ENCODE peak calls at places on chromosomes 12 and 14, in nine cellular contexts. V, E, I, D, O, J, W, A and N are unnamed samples.

GRCh38 chr12:48351022-48351708 is 446 bp upstream of the ZNF641 start:
- DNase-seq in A (peak), J (peak), E (no peak), D (peak), I (no peak), O (no peak), W (no peak), V (peak), N (peak)

GRCh38 chr12:54415223-54415929 is 3.7 kb downstream of the ITGA5 start:
- DNase-seq in A (no peak), E (no peak), J (no peak), I (no peak), O (no peak), D (no peak), V (no peak), W (no peak), N (no peak)

GRCh38 chr12:111330800-111331752 is 37.8 kb downstream of the PHETA1 start:
- DNase-seq in A (peak), O (no peak), E (no peak), I (no peak), J (peak), D (peak), V (no peak), W (no peak), N (no peak)

GRCh38 chr14:56657604-56658003 is 78.0 kb downstream of the TMEM260 start:
- DNase-seq in A (no peak), I (no peak), O (no peak), V (no peak), J (no peak), W (no peak), D (no peak), E (no peak), N (no peak)

GRCh38 chr12:54977155-54977554 is 7.4 kb downstream of the TESPA1 start:
- DNase-seq in I (no peak), D (peak), J (peak), O (no peak), V (no peak), E (no peak), W (no peak), A (peak), N (no peak)

GRCh38 chr12:42356344-42356743 is 30.4 kb downstream of the PPHLN1 start:
- DNase-seq in W (no peak), I (no peak), V (no peak), D (no peak), J (no peak), O (no peak), E (no peak), A (no peak), N (no peak)

GRCh38 chr14:58060898-58061297 is 91.1 kb downstream of the ARMH4 start:
- DNase-seq in J (no peak), I (no peak), O (no peak), E (no peak), W (no peak), A (no peak), V (no peak), D (no peak), N (no peak)

GRCh38 chr12:127720334-127720733 is 546.6 kb upstream of the TMEM132C start:
- DNase-seq in W (no peak), O (no peak), J (no peak), D (no peak), V (peak), E (no peak), I (no peak), A (no peak), N (no peak)

GRCh38 chr12:90572778-90573177 is 382.2 kb downstream of the CCER1 start:
- DNase-seq in J (no peak), D (no peak), V (no peak), W (no peak), O (no peak), I (no peak), A (no peak), E (no peak), N (no peak)

GRCh38 chr12:75289678-75290200 is 40.4 kb downstream of the CAPS2 start:
- DNase-seq in O (no peak), E (no peak), W (no peak), I (no peak), A (peak), J (peak), V (no peak), D (peak), N (no peak)
- TF ChIP-seq CTCF in O (no peak), E (no peak), W (no peak), I (peak), A (no peak), J (peak), V (peak), D (peak), N (no peak)

DNA sequence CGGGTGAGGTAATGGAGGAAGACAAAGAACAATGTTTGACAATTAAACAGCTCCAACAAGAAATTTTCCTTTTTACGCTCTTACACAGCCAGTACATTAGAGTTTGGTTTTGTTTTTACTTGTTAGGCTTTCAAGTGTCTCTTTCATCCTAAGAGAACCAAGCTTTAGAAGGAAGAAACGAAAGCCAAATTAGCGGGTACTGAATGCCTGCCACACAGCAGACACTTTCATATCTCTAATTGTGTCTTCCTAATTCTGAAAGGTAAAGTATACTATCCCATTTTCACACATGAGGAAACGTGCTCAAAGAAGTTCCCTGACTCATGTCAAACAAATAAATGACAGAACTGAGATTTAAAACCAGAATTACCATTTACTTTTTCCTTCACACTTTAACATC is 65.0 kb downstream of the CDK17 start:
- DNase-seq in V (no peak), A (no peak), J (no peak), D (no peak), W (no peak), E (no peak), O (no peak), I (no peak), N (no peak)
- TF ChIP-seq CTCF in V (no peak), A (no peak), J (no peak), D (no peak), W (no peak), E (no peak), O (no peak), I (no peak), N (no peak)

GRCh38 chr12:97359291-97359690 is 103.3 kb upstream of the RMST start:
- DNase-seq in I (no peak), W (no peak), E (no peak), O (no peak), A (no peak), V (no peak), J (no peak), D (no peak), N (no peak)
- TF ChIP-seq CTCF in I (no peak), W (no peak), E (no peak), O (no peak), A (no peak), V (no peak), J (no peak), D (no peak), N (no peak)

GRCh38 chr14:50532502-50533313 is at the start of gene MAP4K5:
- DNase-seq in I (peak), V (peak), D (peak), O (peak), E (peak), J (peak), A (peak), W (peak), N (peak)
- TF ChIP-seq CTCF in I (peak), V (peak), D (peak), O (peak), E (peak), J (peak), A (peak), W (peak), N (no peak)